ENCODE peak calls at places on chromosomes 11 and 22, in seven cellular contexts. One of them, this sample, is unnamed.
A peak's percentile ranks its signal among the peaks of the same experiment; 100 is the strongest.

GRCh38 chr22:23522642-23523251 is 57.3 kb downstream of the IGLL1 start:
- DNase-seq in body of pancreas: no peak
- DNase-seq in tibial nerve: peak; percentile 30
- DNase-seq in transverse colon: no peak
- DNase-seq in thyroid gland: peak; percentile 60
- DNase-seq in GM12891: no peak
- DNase-seq in vagina: no peak
- DNase-seq in this sample: no peak

GRCh38 chr11:76782526-76783293 is 446 bp upstream of the TSKU start:
- DNase-seq in thyroid gland: peak; percentile 90
- DNase-seq in transverse colon: peak; percentile 92
- DNase-seq in vagina: no peak
- DNase-seq in GM12891: no peak
- DNase-seq in tibial nerve: peak; percentile 88
- DNase-seq in body of pancreas: peak; percentile 75
- DNase-seq in this sample: peak; percentile 89

GRCh38 chr11:61962213-61963015 is 5.0 kb downstream of the FTH1 start:
- DNase-seq in GM12891: no peak
- DNase-seq in tibial nerve: no peak
- DNase-seq in transverse colon: no peak
- DNase-seq in vagina: no peak
- DNase-seq in thyroid gland: no peak
- DNase-seq in body of pancreas: peak; percentile 15
- DNase-seq in this sample: no peak

GRCh38 chr11:47672283-47672730 is 29.9 kb upstream of the MTCH2 start:
- DNase-seq in GM12891: no peak
- DNase-seq in vagina: no peak
- DNase-seq in thyroid gland: no peak
- DNase-seq in tibial nerve: no peak
- DNase-seq in transverse colon: no peak
- DNase-seq in body of pancreas: no peak
- DNase-seq in this sample: peak; percentile 78

GRCh38 chr11:2203440-2204259 is 32.0 kb upstream of the TH start:
- DNase-seq in transverse colon: peak; percentile 43
- DNase-seq in tibial nerve: no peak
- DNase-seq in thyroid gland: no peak
- DNase-seq in GM12891: no peak
- DNase-seq in body of pancreas: peak; percentile 6
- DNase-seq in vagina: no peak
- DNase-seq in this sample: no peak

GRCh38 chr11:125081098-125081798 is 18.1 kb downstream of the SLC37A2 start:
- DNase-seq in tibial nerve: no peak
- DNase-seq in thyroid gland: no peak
- DNase-seq in transverse colon: no peak
- DNase-seq in GM12891: no peak
- DNase-seq in vagina: peak; percentile 49
- DNase-seq in body of pancreas: no peak
- DNase-seq in this sample: no peak

GRCh38 chr11:59174664-59175033 is 2.7 kb downstream of the DTX4 start:
- DNase-seq in tibial nerve: no peak
- DNase-seq in GM12891: no peak
- DNase-seq in thyroid gland: peak; percentile 8
- DNase-seq in body of pancreas: no peak
- DNase-seq in vagina: no peak
- DNase-seq in transverse colon: peak; percentile 70
- DNase-seq in this sample: no peak

GRCh38 chr11:61362542-61362875 is 335 bp downstream of the TMEM138 start:
- DNase-seq in vagina: no peak
- DNase-seq in tibial nerve: no peak
- DNase-seq in body of pancreas: peak; percentile 24
- DNase-seq in thyroid gland: peak; percentile 15
- DNase-seq in transverse colon: no peak
- DNase-seq in GM12891: no peak
- DNase-seq in this sample: peak; percentile 79

GRCh38 chr11:2442554-2442953 is 1.8 kb downstream of the TRPM5 start:
- DNase-seq in tibial nerve: no peak
- DNase-seq in body of pancreas: no peak
- DNase-seq in vagina: no peak
- DNase-seq in transverse colon: no peak
- DNase-seq in thyroid gland: no peak
- DNase-seq in GM12891: no peak
- DNase-seq in this sample: no peak

GRCh38 chr22:24695958-24696511 is 78.5 kb downstream of the PIWIL3 start:
- DNase-seq in thyroid gland: peak; percentile 56
- DNase-seq in vagina: no peak
- DNase-seq in GM12891: no peak
- DNase-seq in tibial nerve: no peak
- DNase-seq in body of pancreas: no peak
- DNase-seq in transverse colon: no peak
- DNase-seq in this sample: no peak

GRCh38 chr11:68584097-68584496 is 100.2 kb upstream of the GAL start:
- DNase-seq in body of pancreas: peak; percentile 64
- DNase-seq in tibial nerve: peak; percentile 21
- DNase-seq in thyroid gland: peak; percentile 42
- DNase-seq in transverse colon: peak; percentile 40
- DNase-seq in vagina: no peak
- DNase-seq in GM12891: peak; percentile 37
- DNase-seq in this sample: peak; percentile 75

GRCh38 chr22:50656122-50657070 is 16.2 kb upstream of the SHANK3 start:
- DNase-seq in body of pancreas: no peak
- DNase-seq in tibial nerve: no peak
- DNase-seq in vagina: no peak
- DNase-seq in GM12891: no peak
- DNase-seq in thyroid gland: peak; percentile 20
- DNase-seq in transverse colon: no peak
- DNase-seq in this sample: no peak

GRCh38 chr11:46594383-46594718 is 528 bp upstream of the AMBRA1 start:
- DNase-seq in GM12891: no peak
- DNase-seq in body of pancreas: no peak
- DNase-seq in tibial nerve: no peak
- DNase-seq in vagina: no peak
- DNase-seq in thyroid gland: no peak
- DNase-seq in transverse colon: no peak
- DNase-seq in this sample: no peak

GRCh38 chr11:46594785-46595184 is 962 bp upstream of the AMBRA1 start:
- DNase-seq in transverse colon: no peak
- DNase-seq in body of pancreas: no peak
- DNase-seq in vagina: no peak
- DNase-seq in thyroid gland: no peak
- DNase-seq in GM12891: no peak
- DNase-seq in tibial nerve: no peak
- DNase-seq in this sample: no peak

GRCh38 chr11:46590740-46591606 is 2.9 kb downstream of the AMBRA1 start:
- DNase-seq in tibial nerve: no peak
- DNase-seq in thyroid gland: no peak
- DNase-seq in vagina: no peak
- DNase-seq in body of pancreas: no peak
- DNase-seq in GM12891: no peak
- DNase-seq in transverse colon: no peak
- DNase-seq in this sample: no peak

GRCh38 chr11:46597155-46597554 is 3.3 kb upstream of the AMBRA1 start:
- DNase-seq in vagina: no peak
- DNase-seq in thyroid gland: no peak
- DNase-seq in transverse colon: no peak
- DNase-seq in GM12891: no peak
- DNase-seq in tibial nerve: no peak
- DNase-seq in body of pancreas: no peak
- DNase-seq in this sample: no peak

DNA sequence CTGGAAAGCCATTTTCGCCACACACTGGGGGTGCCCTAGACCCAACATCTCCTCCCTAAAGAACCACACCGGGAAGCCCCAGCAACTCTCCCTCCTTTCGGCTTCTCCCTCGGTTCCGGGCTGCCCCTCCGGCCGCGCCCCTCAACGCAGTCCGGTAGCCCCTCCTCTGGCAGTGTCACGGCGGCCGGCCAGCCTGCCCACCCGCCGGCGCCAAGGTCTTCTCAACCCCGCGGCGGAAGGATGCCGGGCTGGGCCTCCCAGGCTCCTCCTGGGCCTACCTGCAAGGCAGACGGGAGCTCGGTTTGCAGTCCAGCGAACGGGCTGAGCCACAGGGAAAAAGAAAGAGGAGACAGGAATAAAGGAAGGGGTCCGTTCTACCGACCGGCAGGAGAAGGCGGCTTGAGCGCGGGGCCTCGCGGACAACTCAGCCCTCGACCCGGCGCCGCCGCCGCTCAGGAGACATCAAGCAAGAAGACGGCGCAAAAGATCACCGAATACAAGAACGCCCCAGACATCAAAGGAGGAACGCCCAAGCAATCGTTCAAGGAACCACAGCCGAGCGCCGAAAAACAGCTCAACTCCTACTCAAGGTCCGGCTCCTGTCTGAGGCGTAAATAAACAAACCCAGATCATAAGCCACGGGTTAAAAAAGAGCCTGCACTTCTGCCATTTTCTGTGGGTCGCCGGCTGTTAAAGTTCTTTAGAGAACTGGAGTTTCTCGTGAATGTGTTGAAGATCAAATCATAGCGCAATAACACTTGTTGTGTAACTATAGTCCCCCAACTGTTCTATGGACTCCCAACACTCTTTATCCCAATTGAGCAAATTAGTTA is at the start of gene AMBRA1:
- DNase-seq in transverse colon: peak; percentile 91
- DNase-seq in body of pancreas: peak; percentile 82
- DNase-seq in tibial nerve: peak; percentile 92
- DNase-seq in thyroid gland: peak; percentile 85
- DNase-seq in GM12891: peak; percentile 67
- DNase-seq in vagina: no peak
- DNase-seq in this sample: peak; percentile 95
- TF ChIP-seq POLR2A in transverse colon: peak; percentile 70
- TF ChIP-seq POLR2A in body of pancreas: no peak
- TF ChIP-seq POLR2A in tibial nerve: peak; percentile 34
- TF ChIP-seq POLR2A in thyroid gland: peak; percentile 60
- TF ChIP-seq POLR2A in GM12891: peak; percentile 61
- TF ChIP-seq POLR2A in vagina: no peak
- TF ChIP-seq POLR2A in this sample: peak; percentile 78

DNA sequence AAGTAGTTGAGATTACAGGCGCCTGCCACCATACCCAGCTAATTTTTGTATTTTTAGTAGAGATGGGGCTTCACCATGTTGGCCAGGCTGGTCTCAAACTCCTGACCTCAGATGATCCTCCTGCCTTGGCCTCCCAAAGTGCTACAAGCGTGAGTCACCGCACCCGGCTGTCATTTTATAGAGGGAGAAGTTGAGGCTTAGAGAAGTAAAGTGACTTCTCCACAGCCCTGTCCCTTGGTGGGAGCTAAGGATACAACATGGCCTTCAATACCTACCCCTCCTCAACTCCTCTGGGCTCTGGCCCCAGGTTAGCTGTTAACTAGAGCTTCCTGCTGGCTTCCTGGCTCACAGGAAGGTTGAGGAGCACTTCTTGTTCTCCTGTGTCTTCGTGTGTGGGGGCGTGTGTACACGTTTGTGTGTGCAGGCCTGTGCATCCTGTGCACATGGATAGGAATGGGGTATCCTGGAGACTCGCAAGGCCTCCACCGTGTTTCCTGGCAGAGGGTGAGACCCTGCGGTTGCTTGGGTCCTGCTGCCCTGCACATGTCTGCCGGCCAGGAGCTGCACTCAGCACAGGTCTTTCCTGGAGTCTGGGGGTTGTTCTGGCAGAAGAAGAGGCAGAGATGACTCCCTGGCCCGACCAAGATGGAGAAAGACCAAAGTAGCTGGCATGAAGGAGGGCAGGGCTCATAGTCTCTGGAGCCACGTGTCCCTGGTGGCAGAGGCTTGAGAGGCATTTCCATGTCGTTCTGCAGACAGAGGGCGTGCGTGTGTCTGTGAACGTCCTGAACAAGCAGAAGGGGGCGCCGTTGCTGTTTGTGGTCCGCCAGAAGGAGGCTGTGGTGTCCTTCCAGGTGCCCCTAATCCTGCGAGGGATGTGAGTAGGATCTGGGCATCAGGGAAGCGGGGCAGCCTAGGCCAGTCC is 2.4 kb downstream of the SIDT2 start:
- DNase-seq in vagina: no peak
- DNase-seq in GM12891: peak; percentile 64
- DNase-seq in tibial nerve: peak; percentile 81
- DNase-seq in body of pancreas: peak; percentile 86
- DNase-seq in transverse colon: peak; percentile 87
- DNase-seq in thyroid gland: peak; percentile 67
- DNase-seq in this sample: peak; percentile 90
- TF ChIP-seq POLR2A in vagina: no peak
- TF ChIP-seq POLR2A in GM12891: no peak
- TF ChIP-seq POLR2A in tibial nerve: no peak
- TF ChIP-seq POLR2A in body of pancreas: no peak
- TF ChIP-seq POLR2A in transverse colon: no peak
- TF ChIP-seq POLR2A in thyroid gland: no peak
- TF ChIP-seq POLR2A in this sample: no peak

GRCh38 chr11:868394-868793 is 25.7 kb downstream of the TSPAN4 start:
- DNase-seq in vagina: no peak
- DNase-seq in transverse colon: no peak
- DNase-seq in thyroid gland: peak; percentile 24
- DNase-seq in GM12891: no peak
- DNase-seq in body of pancreas: peak; percentile 57
- DNase-seq in tibial nerve: no peak
- DNase-seq in this sample: no peak

GRCh38 chr11:870127-870413 is 27.4 kb downstream of the TSPAN4 start:
- DNase-seq in transverse colon: no peak
- DNase-seq in body of pancreas: no peak
- DNase-seq in tibial nerve: no peak
- DNase-seq in thyroid gland: no peak
- DNase-seq in vagina: no peak
- DNase-seq in GM12891: no peak
- DNase-seq in this sample: no peak

GRCh38 chr11:869399-870126 is 26.9 kb downstream of the TSPAN4 start:
- DNase-seq in transverse colon: no peak
- DNase-seq in body of pancreas: no peak
- DNase-seq in GM12891: no peak
- DNase-seq in thyroid gland: no peak
- DNase-seq in tibial nerve: no peak
- DNase-seq in vagina: no peak
- DNase-seq in this sample: no peak

GRCh38 chr11:867856-868358 is 25.3 kb downstream of the TSPAN4 start:
- DNase-seq in body of pancreas: no peak
- DNase-seq in tibial nerve: no peak
- DNase-seq in vagina: no peak
- DNase-seq in thyroid gland: no peak
- DNase-seq in transverse colon: no peak
- DNase-seq in GM12891: no peak
- DNase-seq in this sample: no peak

DNA sequence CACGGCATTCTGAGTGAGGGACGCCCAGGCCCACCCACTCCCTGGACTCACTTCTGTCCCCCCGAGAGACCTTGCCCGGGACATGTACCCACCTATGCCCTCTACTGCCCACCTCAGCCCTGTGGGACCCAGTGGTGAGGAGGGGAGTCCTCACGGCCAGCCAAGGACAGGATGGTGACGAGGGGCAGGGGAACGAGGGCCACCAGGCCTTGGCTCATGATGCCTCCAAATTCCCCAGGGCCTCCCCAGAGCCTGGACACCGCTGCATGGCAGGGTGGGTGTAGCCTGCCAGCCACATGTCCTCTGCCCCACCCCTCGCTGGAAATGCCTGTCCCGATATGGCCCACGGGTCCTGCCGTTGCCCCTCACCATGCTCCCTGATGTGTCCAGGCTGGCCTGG is 26.1 kb downstream of the TSPAN4 start:
- DNase-seq in tibial nerve: no peak
- DNase-seq in GM12891: no peak
- DNase-seq in vagina: no peak
- DNase-seq in body of pancreas: no peak
- DNase-seq in transverse colon: no peak
- DNase-seq in thyroid gland: no peak
- DNase-seq in this sample: no peak
- TF ChIP-seq POLR2A in tibial nerve: no peak
- TF ChIP-seq POLR2A in GM12891: no peak
- TF ChIP-seq POLR2A in vagina: no peak
- TF ChIP-seq POLR2A in body of pancreas: no peak
- TF ChIP-seq POLR2A in transverse colon: no peak
- TF ChIP-seq POLR2A in thyroid gland: no peak
- TF ChIP-seq POLR2A in this sample: no peak

GRCh38 chr11:87265915-87266314 is 228.2 kb downstream of the TMEM135 start:
- DNase-seq in transverse colon: no peak
- DNase-seq in vagina: no peak
- DNase-seq in thyroid gland: no peak
- DNase-seq in body of pancreas: no peak
- DNase-seq in tibial nerve: no peak
- DNase-seq in GM12891: no peak
- DNase-seq in this sample: no peak
- TF ChIP-seq POLR2A in transverse colon: no peak
- TF ChIP-seq POLR2A in vagina: no peak
- TF ChIP-seq POLR2A in thyroid gland: no peak
- TF ChIP-seq POLR2A in body of pancreas: no peak
- TF ChIP-seq POLR2A in tibial nerve: no peak
- TF ChIP-seq POLR2A in GM12891: no peak
- TF ChIP-seq POLR2A in this sample: no peak

This sample was measured in erythroblast.